ENCODE peak calls at places on chromosomes 1 and 21, in four cellular contexts. B, A, V and G are unnamed samples.

GRCh38 chr1:148372731-148373130 is 110.4 kb downstream of the PPIAL4G start:
- DNase-seq in B (no peak), A (peak), V (no peak), G (no peak)

GRCh38 chr1:60747321-60747720 is 335.0 kb upstream of the NFIA start:
- DNase-seq in B (no peak), A (no peak), V (no peak), G (no peak)

GRCh38 chr21:40049031-40049958 is 182.1 kb downstream of the PCP4 start:
- DNase-seq in B (no peak), A (no peak), V (no peak), G (no peak)

GRCh38 chr1:37096523-37096922 is 62.2 kb upstream of the GRIK3 start:
- DNase-seq in B (peak), A (peak), V (no peak), G (peak)

GRCh38 chr1:82421782-82422181 is 621.0 kb downstream of the ADGRL2 start:
- DNase-seq in B (no peak), A (no peak), V (no peak), G (no peak)

GRCh38 chr1:76726251-76726650 is 141.0 kb upstream of the ST6GALNAC5 start:
- DNase-seq in B (no peak), A (no peak), V (no peak), G (no peak)

GRCh38 chr1:160373696-160374095 is 6.8 kb downstream of the NHLH1 start:
- DNase-seq in B (no peak), A (no peak), V (no peak), G (no peak)

GRCh38 chr1:149843302-149844041 is 55.9 kb upstream of the BOLA1 start:
- DNase-seq in B (no peak), A (peak), V (no peak), G (peak)

GRCh38 chr21:17527240-17527639 is 14.4 kb downstream of the CXADR start:
- DNase-seq in B (no peak), A (no peak), V (no peak), G (no peak)

GRCh38 chr1:12448746-12449177 is 169.2 kb downstream of the DHRS3 start:
- DNase-seq in B (no peak), A (peak), V (no peak), G (no peak)

GRCh38 chr1:225441314-225442119 is 13.7 kb upstream of the LBR start:
- DNase-seq in B (no peak), A (peak), V (no peak), G (peak)

GRCh38 chr1:196193891-196194559 is 414.2 kb downstream of the KCNT2 start:
- DNase-seq in B (no peak), A (no peak), V (no peak), G (no peak)

GRCh38 chr1:18946550-18947381 is 9.7 kb downstream of the IFFO2 start:
- DNase-seq in B (no peak), A (no peak), V (peak), G (no peak)